ENCODE peak calls at places on chromosomes 7 and 10, in four cellular contexts. I, Q, Y and O are unnamed samples.

GRCh38 chr7:94908204-94909022 is 1.0 kb downstream of the PPP1R9A start:
- DNase-seq in Q (no peak), I (no peak), Y (peak; percentile 41), O (no peak)

GRCh38 chr10:73888514-73888913 is 14.2 kb upstream of the CAMK2G start:
- DNase-seq in Q (no peak), I (no peak), Y (no peak), O (no peak)

GRCh38 chr10:111316607-111317006 is 239.8 kb downstream of the ADRA2A start:
- DNase-seq in Y (no peak), I (no peak), Q (no peak), O (peak; percentile 43)

GRCh38 chr7:73952266-73952665 is 75.7 kb upstream of the ELN start:
- DNase-seq in Q (no peak), I (no peak), Y (no peak), O (no peak)

GRCh38 chr7:148242271-148242801 is 348.2 kb upstream of the C7orf33 start:
- DNase-seq in Q (no peak), I (peak; percentile 63), Y (peak; percentile 23), O (peak; percentile 80)

GRCh38 chr10:78552261-78552811 is 516.4 kb upstream of the ZMIZ1 start:
- DNase-seq in I (no peak), Q (no peak), Y (peak; percentile 88), O (no peak)

GRCh38 chr10:113958631-113959382 is 84.9 kb upstream of the ADRB1 start:
- DNase-seq in Y (peak; percentile 92), I (no peak), Q (no peak), O (no peak)

GRCh38 chr7:122887198-122887597 is 938 bp upstream of the CADPS2 start:
- DNase-seq in Q (no peak), Y (peak; percentile 79), I (no peak), O (no peak)

GRCh38 chr10:124290095-124290795 is 128.5 kb downstream of the OAT start:
- DNase-seq in Y (peak; percentile 66), I (peak; percentile 20), Q (no peak), O (no peak)

GRCh38 chr7:50730459-50731400 is 52.0 kb downstream of the GRB10 start:
- DNase-seq in Q (no peak), I (no peak), Y (no peak), O (no peak)

GRCh38 chr7:22728416-22729029 is 1.5 kb downstream of the IL6 start:
- DNase-seq in Q (no peak), Y (peak; percentile 70), I (peak; percentile 78), O (peak; percentile 72)

GRCh38 chr7:81484266-81484665 is 285.6 kb downstream of the HGF start:
- DNase-seq in I (no peak), Y (peak; percentile 91), Q (no peak), O (no peak)

GRCh38 chr10:317219-317868 is 182.1 kb downstream of the ZMYND11 start:
- DNase-seq in Q (no peak), I (peak; percentile 90), Y (peak; percentile 45), O (peak; percentile 57)

GRCh38 chr7:152520861-152521302 is 85.1 kb upstream of the KMT2C start:
- DNase-seq in Q (no peak), I (no peak), Y (no peak), O (no peak)

GRCh38 chr7:80816806-80817205 is 102.0 kb downstream of the SEMA3C start:
- DNase-seq in Y (no peak), Q (no peak), I (no peak), O (no peak)

GRCh38 chr7:140667476-140667875 is 5.3 kb upstream of the ADCK2 start:
- DNase-seq in Q (no peak), I (no peak), Y (no peak), O (no peak)

GRCh38 chr10:62852961-62853702 is 37.0 kb upstream of the EGR2 start:
- DNase-seq in Y (no peak), Q (peak; percentile 29), I (no peak), O (peak; percentile 76)

GRCh38 chr10:13924020-13924725 is 337.4 kb downstream of the PRPF18 start:
- DNase-seq in Y (peak; percentile 91), Q (no peak), I (no peak), O (no peak)

GRCh38 chr10:79350407-79351154 is 3.3 kb downstream of the PPIF start:
- DNase-seq in Q (no peak), I (no peak), Y (no peak), O (no peak)

GRCh38 chr7:51289608-51290370 is 26.8 kb downstream of the COBL start:
- DNase-seq in I (no peak), Y (no peak), Q (no peak), O (no peak)

GRCh38 chr7:55200441-55200840 is 164.7 kb upstream of the LANCL2 start:
- DNase-seq in I (no peak), Y (no peak), Q (no peak), O (no peak)

GRCh38 chr7:121344497-121344896 is 15.7 kb downstream of the WNT16 start:
- DNase-seq in Q (no peak), I (no peak), Y (no peak), O (no peak)

GRCh38 chr7:132618956-132619305 is 42.7 kb upstream of the PLXNA4 start:
- DNase-seq in I (no peak), Q (no peak), Y (peak; percentile 50), O (no peak)

GRCh38 chr7:141369422-141369821 is 181.8 kb upstream of the AGK start:
- DNase-seq in I (no peak), Y (peak; percentile 33), Q (no peak), O (no peak)

GRCh38 chr7:27709137-27710075 is 30.6 kb upstream of the TAX1BP1 start:
- DNase-seq in Y (peak; percentile 53), I (no peak), Q (no peak), O (no peak)

GRCh38 chr10:99784025-99784730 is 1.7 kb downstream of the ABCC2 start:
- DNase-seq in I (no peak), Q (no peak), Y (peak; percentile 93), O (no peak)

GRCh38 chr10:33355267-33355666 is 20.8 kb upstream of the NRP1 start:
- DNase-seq in Y (no peak), I (no peak), Q (no peak), O (no peak)

GRCh38 chr10:91163709-91164474 is 56.6 kb upstream of the PCGF5 start:
- DNase-seq in Y (peak; percentile 85), Q (peak; percentile 65), I (no peak), O (peak; percentile 37)

GRCh38 chr7:139075031-139075652 is 34.4 kb downstream of the ZC3HAV1 start:
- DNase-seq in Q (peak; percentile 45), Y (peak; percentile 78), I (peak; percentile 91), O (peak; percentile 91)

GRCh38 chr10:124417846-124418725 is 637 bp downstream of the OAT start:
- DNase-seq in I (peak; percentile 54), Q (peak; percentile 19), Y (peak; percentile 65), O (peak; percentile 54)

GRCh38 chr10:82980321-82980720 is 1105.3 kb downstream of the NRG3 start:
- DNase-seq in I (no peak), Q (no peak), Y (peak; percentile 2), O (no peak)

GRCh38 chr7:157397036-157397720 is 60.4 kb downstream of the DNAJB6 start:
- DNase-seq in Y (no peak), I (no peak), Q (no peak), O (no peak)

GRCh38 chr7:30660331-30661255 is 21.7 kb downstream of the CRHR2 start:
- DNase-seq in Q (no peak), Y (no peak), I (no peak), O (no peak)

GRCh38 chr10:72379062-72379461 is 24.3 kb upstream of the DNAJB12 start:
- DNase-seq in Y (peak; percentile 46), I (no peak), Q (no peak), O (no peak)

GRCh38 chr10:113893570-113893969 is 39.1 kb downstream of the NHLRC2 start:
- DNase-seq in Y (no peak), I (no peak), Q (no peak), O (no peak)

GRCh38 chr7:150850273-150850672 is 2.0 kb upstream of the AOC1 start:
- DNase-seq in Y (no peak), I (no peak), Q (no peak), O (no peak)

GRCh38 chr7:92179393-92179924 is 517 bp upstream of the LRRD1 start:
- DNase-seq in Y (no peak), I (no peak), Q (no peak), O (no peak)

GRCh38 chr7:42234736-42235135 is 2.3 kb downstream of the GLI3 start:
- DNase-seq in Y (no peak), Q (no peak), I (no peak), O (no peak)

GRCh38 chr7:90948085-90948484 is 316.1 kb upstream of the FZD1 start:
- DNase-seq in Y (no peak), I (no peak), Q (no peak), O (no peak)